ENCODE peak calls at places on chromosomes 3 and 15, in eight cellular contexts. O is astrocyte of the cerebellum, U is A673, L is psoas muscle, F is H1, B is astrocyte of the spinal cord, K is A549, W is transverse colon. S is an unnamed sample.

GRCh38 chr15:80404719-80405553 is 754 bp downstream of the ARNT2 start:
- DNase-seq in L (peak), W (no peak), F (peak), K (peak), U (peak), O (no peak), B (peak), S (no peak)

GRCh38 chr3:143124683-143125520 is 5.3 kb downstream of the CHST2 start:
- DNase-seq in O (no peak), U (no peak), W (no peak), B (no peak), F (no peak), L (no peak), K (no peak), S (no peak)

GRCh38 chr3:107222927-107223326 is 154.3 kb upstream of the CCDC54 start:
- DNase-seq in U (no peak), L (no peak), W (no peak), K (no peak), F (no peak), B (no peak), O (peak), S (peak)

GRCh38 chr3:134211797-134212196 is 38.9 kb downstream of the RYK start:
- DNase-seq in B (peak), F (no peak), O (peak), L (no peak), K (peak), W (no peak), U (peak), S (no peak)

GRCh38 chr3:115071611-115072010 is 75.5 kb downstream of the ZBTB20 start:
- DNase-seq in W (no peak), B (peak), K (no peak), O (no peak), F (no peak), U (no peak), L (no peak), S (peak)

GRCh38 chr3:192745150-192745549 is 17.8 kb upstream of the FGF12 start:
- DNase-seq in O (no peak), F (no peak), U (no peak), L (no peak), K (no peak), W (no peak), B (no peak), S (no peak)

GRCh38 chr3:17287006-17287689 is 402.4 kb downstream of the PLCL2 start:
- DNase-seq in K (no peak), O (no peak), B (no peak), L (no peak), W (no peak), U (no peak), F (no peak), S (no peak)

GRCh38 chr15:92979011-92979701 is 79.0 kb downstream of the CHD2 start:
- DNase-seq in F (no peak), B (no peak), O (no peak), L (no peak), U (no peak), W (no peak), K (no peak), S (no peak)

GRCh38 chr3:172536505-172536904 is 13.3 kb upstream of the TNFSF10 start:
- DNase-seq in O (no peak), F (no peak), L (no peak), W (no peak), U (no peak), B (no peak), K (no peak), S (no peak)

GRCh38 chr15:41940441-41940857 is 31.9 kb downstream of the EHD4 start:
- DNase-seq in W (no peak), O (no peak), K (peak), B (peak), L (peak), F (no peak), U (no peak), S (no peak)

GRCh38 chr3:170418422-170419300 is at the start of gene CLDN11:
- DNase-seq in B (peak), K (no peak), U (peak), L (peak), F (peak), W (no peak), O (no peak), S (no peak)
- TF ChIP-seq CTCF in B (peak), K (no peak), U (no peak), L (no peak), F (no peak), W (no peak), O (peak), S (peak)

GRCh38 chr3:50515565-50516047 is 12.2 kb upstream of the CACNA2D2 start:
- DNase-seq in U (no peak), K (no peak), L (peak), O (no peak), W (peak), F (peak), B (peak), S (no peak)

GRCh38 chr3:50519471-50520089 is 16.1 kb upstream of the CACNA2D2 start:
- DNase-seq in K (peak), L (peak), O (no peak), U (peak), F (peak), W (peak), B (peak), S (no peak)

GRCh38 chr3:50518441-50518840 is 15.0 kb upstream of the CACNA2D2 start:
- DNase-seq in U (no peak), F (no peak), K (no peak), O (no peak), L (no peak), B (no peak), W (no peak), S (no peak)

GRCh38 chr3:50517721-50518206 is 14.3 kb upstream of the CACNA2D2 start:
- DNase-seq in O (no peak), K (no peak), F (no peak), B (no peak), W (no peak), U (no peak), L (no peak), S (no peak)

DNA sequence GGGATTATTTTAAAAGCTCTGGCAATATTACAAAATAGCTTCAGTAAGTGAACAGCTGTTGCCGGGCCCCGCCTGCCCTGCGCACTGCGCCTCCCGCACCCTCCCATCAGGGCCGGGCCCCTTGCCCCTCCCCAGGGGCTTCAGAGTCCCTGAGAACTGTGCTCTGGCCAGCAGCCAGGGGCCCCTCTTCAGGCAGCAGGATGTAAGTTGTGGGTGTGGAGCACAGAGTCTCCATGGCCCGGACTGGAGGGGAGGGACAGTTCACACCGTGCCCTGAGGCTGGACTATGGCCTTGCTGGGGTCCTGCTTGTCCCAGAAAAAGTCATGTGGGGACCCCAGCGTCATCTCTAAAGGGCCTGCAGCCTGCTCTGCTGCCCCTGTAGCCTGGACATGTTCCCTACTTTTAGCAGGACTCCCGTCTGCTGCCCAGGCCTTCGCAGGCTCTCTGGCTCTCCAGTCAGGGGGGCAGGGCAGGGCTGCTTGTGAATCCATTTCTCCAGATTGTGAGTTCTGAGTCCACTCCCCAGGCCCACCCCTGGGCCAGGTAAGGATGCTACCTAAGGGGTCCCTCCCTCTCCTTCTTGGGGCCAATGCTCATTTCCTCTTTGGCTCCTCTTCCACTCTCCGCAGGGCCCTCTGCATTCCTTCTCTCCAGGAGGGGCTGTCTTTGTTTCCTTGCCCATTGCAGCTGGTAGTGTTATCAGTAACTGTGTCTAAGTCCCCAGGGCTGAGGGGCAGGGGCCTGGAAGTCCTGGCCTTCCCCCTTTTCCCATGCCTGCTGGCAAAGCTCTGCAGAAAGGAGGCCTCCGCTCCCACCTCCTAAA is 12.8 kb upstream of the CACNA2D2 start:
- DNase-seq in F (peak), K (no peak), L (peak), U (peak), O (no peak), B (peak), W (peak), S (no peak)
- H3K4me3 ChIP-seq in F (no peak), K (no peak), L (peak), U (no peak), O (no peak), B (no peak), W (no peak), S (no peak)

GRCh38 chr3:154900777-154901176 is 179.3 kb upstream of the MME start:
- DNase-seq in L (no peak), O (no peak), W (no peak), U (no peak), B (no peak), K (no peak), F (no peak), S (no peak)
- TF ChIP-seq CTCF in L (no peak), O (no peak), W (no peak), U (no peak), B (no peak), K (no peak), F (no peak), S (no peak)

DNA sequence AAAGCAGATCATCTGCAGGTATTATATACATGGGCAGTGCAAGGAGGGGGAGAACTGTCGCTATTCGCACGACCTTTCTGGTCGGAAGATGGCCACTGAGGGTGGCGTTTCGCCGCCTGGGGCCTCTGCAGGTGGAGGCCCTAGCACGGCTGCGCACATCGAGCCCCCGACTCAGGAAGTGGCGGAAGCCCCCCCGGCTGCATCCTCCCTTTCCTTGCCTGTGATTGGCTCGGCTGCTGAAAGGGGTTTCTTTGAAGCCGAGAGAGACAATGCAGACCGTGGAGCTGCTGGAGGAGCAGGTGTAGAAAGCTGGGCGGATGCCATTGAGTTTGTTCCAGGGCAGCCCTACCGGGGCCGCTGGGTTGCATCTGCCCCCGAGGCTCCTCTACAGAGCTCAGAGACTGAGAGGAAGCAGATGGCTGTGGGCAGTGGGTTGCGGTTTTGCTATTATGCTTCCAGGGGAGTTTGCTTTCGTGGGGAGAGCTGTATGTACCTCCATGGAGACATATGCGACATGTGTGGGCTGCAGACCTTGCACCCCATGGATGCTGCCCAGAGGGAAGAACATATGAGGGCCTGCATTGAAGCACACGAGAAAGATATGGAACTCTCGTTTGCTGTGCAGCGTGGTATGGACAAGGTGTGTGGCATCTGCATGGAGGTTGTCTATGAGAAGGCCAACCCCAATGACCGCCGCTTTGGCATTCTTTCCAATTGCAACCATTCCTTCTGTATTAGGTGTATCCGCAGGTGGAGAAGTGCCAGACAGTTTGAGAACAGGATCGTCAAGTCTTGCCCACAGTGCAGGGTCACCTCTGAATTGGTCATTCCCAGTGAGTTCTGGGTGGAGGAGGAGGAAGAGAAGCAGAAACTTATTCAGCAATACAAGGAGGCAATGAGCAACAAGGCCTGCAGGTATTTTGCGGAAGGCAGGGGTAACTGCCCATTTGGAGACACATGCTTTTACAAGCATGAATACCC is 886 bp downstream of the MKRN3 start:
- DNase-seq in K (peak), O (peak), L (no peak), B (peak), W (no peak), F (no peak), U (no peak), S (no peak)
- H3K4me3 ChIP-seq in K (peak), O (peak), L (peak), B (peak), W (peak), F (no peak), U (no peak), S (peak)

DNA sequence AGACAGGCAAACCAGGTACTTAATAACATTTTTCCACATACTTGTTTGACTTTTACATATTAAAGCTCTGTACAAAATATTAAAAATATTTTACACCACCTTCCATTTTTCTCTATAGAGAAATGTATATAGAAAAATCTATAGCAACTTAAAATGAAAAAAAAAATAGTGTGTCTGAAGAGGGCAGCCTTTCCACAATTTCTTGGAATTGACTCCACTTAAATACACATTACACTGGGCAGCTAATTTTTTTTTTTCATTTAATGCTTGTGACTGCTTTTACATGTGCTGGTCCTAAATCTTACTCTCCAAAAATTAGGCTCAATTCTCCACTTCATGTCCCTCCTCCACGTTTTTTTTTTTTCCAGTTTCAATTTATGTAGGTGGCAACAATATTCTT is 427.0 kb upstream of the RBMS3 start:
- DNase-seq in L (no peak), B (peak), F (no peak), K (peak), O (no peak), U (peak), W (no peak), S (no peak)
- TF ChIP-seq CTCF in L (no peak), B (no peak), F (no peak), K (peak), O (no peak), U (no peak), W (no peak), S (peak)